ENCODE peak calls at places on chromosomes 12 and 14, in nine cellular contexts. One of them, this sample, is unnamed.

GRCh38 chr12:39831587-39832315 is 212.1 kb upstream of the ABCD2 start:
- DNase-seq in RWPE1: no peak
- DNase-seq in glutamatergic neuron: no peak
- DNase-seq in suprapubic skin: no peak
- DNase-seq in HEK293T: no peak
- DNase-seq in kidney tubule cell: peak; percentile 38
- DNase-seq in GM13977: no peak
- DNase-seq in Kasumi-1: peak; percentile 32
- DNase-seq in NCI-H510A: no peak
- DNase-seq in this sample: no peak

GRCh38 chr12:42119085-42119633 is 25.5 kb downstream of the GXYLT1 start:
- DNase-seq in RWPE1: no peak
- DNase-seq in glutamatergic neuron: no peak
- DNase-seq in suprapubic skin: no peak
- DNase-seq in HEK293T: no peak
- DNase-seq in kidney tubule cell: no peak
- DNase-seq in GM13977: no peak
- DNase-seq in Kasumi-1: no peak
- DNase-seq in NCI-H510A: no peak
- DNase-seq in this sample: no peak

GRCh38 chr14:100339757-100340453 is 16.8 kb downstream of the SLC25A47 start:
- DNase-seq in RWPE1: no peak
- DNase-seq in glutamatergic neuron: no peak
- DNase-seq in suprapubic skin: no peak
- DNase-seq in HEK293T: no peak
- DNase-seq in kidney tubule cell: no peak
- DNase-seq in GM13977: no peak
- DNase-seq in Kasumi-1: no peak
- DNase-seq in NCI-H510A: no peak
- DNase-seq in this sample: no peak

GRCh38 chr12:108333898-108334699 is 5.0 kb downstream of the CMKLR1 start:
- DNase-seq in RWPE1: peak; percentile 21
- DNase-seq in glutamatergic neuron: no peak
- DNase-seq in suprapubic skin: no peak
- DNase-seq in HEK293T: no peak
- DNase-seq in kidney tubule cell: no peak
- DNase-seq in GM13977: peak; percentile 60
- DNase-seq in Kasumi-1: no peak
- DNase-seq in NCI-H510A: no peak
- DNase-seq in this sample: no peak

GRCh38 chr12:16612647-16613046 is 6.7 kb upstream of the LMO3 start:
- DNase-seq in RWPE1: peak; percentile 20
- DNase-seq in glutamatergic neuron: no peak
- DNase-seq in suprapubic skin: no peak
- DNase-seq in HEK293T: no peak
- DNase-seq in kidney tubule cell: peak; percentile 12
- DNase-seq in GM13977: no peak
- DNase-seq in Kasumi-1: no peak
- DNase-seq in NCI-H510A: no peak
- DNase-seq in this sample: no peak

GRCh38 chr12:53324113-53324778 is 2.8 kb upstream of the AAAS start:
- DNase-seq in RWPE1: no peak
- DNase-seq in glutamatergic neuron: peak; percentile 43
- DNase-seq in suprapubic skin: no peak
- DNase-seq in HEK293T: no peak
- DNase-seq in kidney tubule cell: peak; percentile 30
- DNase-seq in GM13977: peak; percentile 81
- DNase-seq in Kasumi-1: peak; percentile 69
- DNase-seq in NCI-H510A: peak; percentile 5
- DNase-seq in this sample: peak; percentile 82

GRCh38 chr12:105205322-105206048 is 30.5 kb downstream of the APPL2 start:
- DNase-seq in RWPE1: no peak
- DNase-seq in glutamatergic neuron: no peak
- DNase-seq in suprapubic skin: no peak
- DNase-seq in HEK293T: no peak
- DNase-seq in kidney tubule cell: no peak
- DNase-seq in GM13977: no peak
- DNase-seq in Kasumi-1: no peak
- DNase-seq in NCI-H510A: peak; percentile 77
- DNase-seq in this sample: no peak

GRCh38 chr12:125528300-125528699 is 463.1 kb downstream of the AACS start:
- DNase-seq in RWPE1: no peak
- DNase-seq in glutamatergic neuron: no peak
- DNase-seq in suprapubic skin: no peak
- DNase-seq in HEK293T: no peak
- DNase-seq in kidney tubule cell: no peak
- DNase-seq in GM13977: no peak
- DNase-seq in Kasumi-1: no peak
- DNase-seq in NCI-H510A: no peak
- DNase-seq in this sample: no peak

GRCh38 chr12:46233418-46233817 is 35.4 kb downstream of the SLC38A1 start:
- DNase-seq in RWPE1: no peak
- DNase-seq in glutamatergic neuron: no peak
- DNase-seq in suprapubic skin: no peak
- DNase-seq in HEK293T: no peak
- DNase-seq in kidney tubule cell: no peak
- DNase-seq in GM13977: no peak
- DNase-seq in Kasumi-1: peak; percentile 69
- DNase-seq in NCI-H510A: no peak
- DNase-seq in this sample: no peak

GRCh38 chr14:98580131-98580678 is 691.8 kb downstream of the BCL11B start:
- DNase-seq in RWPE1: peak; percentile 27
- DNase-seq in glutamatergic neuron: no peak
- DNase-seq in suprapubic skin: no peak
- DNase-seq in HEK293T: no peak
- DNase-seq in kidney tubule cell: no peak
- DNase-seq in GM13977: no peak
- DNase-seq in Kasumi-1: no peak
- DNase-seq in NCI-H510A: no peak
- DNase-seq in this sample: no peak

GRCh38 chr14:76098047-76098446 is 53.7 kb upstream of the GPATCH2L start:
- DNase-seq in RWPE1: no peak
- DNase-seq in glutamatergic neuron: no peak
- DNase-seq in suprapubic skin: no peak
- DNase-seq in HEK293T: no peak
- DNase-seq in kidney tubule cell: no peak
- DNase-seq in GM13977: no peak
- DNase-seq in Kasumi-1: no peak
- DNase-seq in NCI-H510A: no peak
- DNase-seq in this sample: no peak

GRCh38 chr12:93197067-93197593 is 180.6 kb upstream of the NUDT4 start:
- DNase-seq in RWPE1: no peak
- DNase-seq in glutamatergic neuron: no peak
- DNase-seq in suprapubic skin: no peak
- DNase-seq in HEK293T: no peak
- DNase-seq in kidney tubule cell: peak; percentile 87
- DNase-seq in GM13977: no peak
- DNase-seq in Kasumi-1: no peak
- DNase-seq in NCI-H510A: no peak
- DNase-seq in this sample: no peak

GRCh38 chr12:55899035-55899434 is 28.7 kb downstream of the PYM1 start:
- DNase-seq in RWPE1: no peak
- DNase-seq in glutamatergic neuron: no peak
- DNase-seq in suprapubic skin: no peak
- DNase-seq in HEK293T: no peak
- DNase-seq in kidney tubule cell: no peak
- DNase-seq in GM13977: no peak
- DNase-seq in Kasumi-1: no peak
- DNase-seq in NCI-H510A: no peak
- DNase-seq in this sample: no peak

GRCh38 chr12:105960319-105961076 is 178.3 kb downstream of the NUAK1 start:
- DNase-seq in RWPE1: no peak
- DNase-seq in glutamatergic neuron: no peak
- DNase-seq in suprapubic skin: no peak
- DNase-seq in HEK293T: no peak
- DNase-seq in kidney tubule cell: peak; percentile 94
- DNase-seq in GM13977: no peak
- DNase-seq in Kasumi-1: no peak
- DNase-seq in NCI-H510A: no peak
- DNase-seq in this sample: no peak

GRCh38 chr12:29234965-29235364 is 85.9 kb downstream of the FAR2 start:
- DNase-seq in RWPE1: peak; percentile 13
- DNase-seq in glutamatergic neuron: no peak
- DNase-seq in suprapubic skin: no peak
- DNase-seq in HEK293T: no peak
- DNase-seq in kidney tubule cell: peak; percentile 68
- DNase-seq in GM13977: no peak
- DNase-seq in Kasumi-1: no peak
- DNase-seq in NCI-H510A: no peak
- DNase-seq in this sample: no peak

GRCh38 chr14:103544627-103545218 is 15.7 kb downstream of the TRMT61A start:
- DNase-seq in RWPE1: no peak
- DNase-seq in glutamatergic neuron: no peak
- DNase-seq in suprapubic skin: peak; percentile 58
- DNase-seq in HEK293T: no peak
- DNase-seq in kidney tubule cell: no peak
- DNase-seq in GM13977: no peak
- DNase-seq in Kasumi-1: no peak
- DNase-seq in NCI-H510A: no peak
- DNase-seq in this sample: no peak

GRCh38 chr12:76311796-76312195 is 36.4 kb downstream of the BBS10 start:
- DNase-seq in RWPE1: no peak
- DNase-seq in glutamatergic neuron: no peak
- DNase-seq in suprapubic skin: no peak
- DNase-seq in HEK293T: no peak
- DNase-seq in kidney tubule cell: peak; percentile 76
- DNase-seq in GM13977: no peak
- DNase-seq in Kasumi-1: no peak
- DNase-seq in NCI-H510A: no peak
- DNase-seq in this sample: no peak

GRCh38 chr12:6868211-6869048 is 1.1 kb downstream of the TPI1 start:
- DNase-seq in RWPE1: no peak
- DNase-seq in glutamatergic neuron: peak; percentile 41
- DNase-seq in suprapubic skin: no peak
- DNase-seq in HEK293T: no peak
- DNase-seq in kidney tubule cell: no peak
- DNase-seq in GM13977: no peak
- DNase-seq in Kasumi-1: no peak
- DNase-seq in NCI-H510A: no peak
- DNase-seq in this sample: no peak

GRCh38 chr14:64195194-64195593 is 99.0 kb downstream of the ESR2 start:
- DNase-seq in RWPE1: no peak
- DNase-seq in glutamatergic neuron: no peak
- DNase-seq in suprapubic skin: no peak
- DNase-seq in HEK293T: no peak
- DNase-seq in kidney tubule cell: no peak
- DNase-seq in GM13977: peak; percentile 50
- DNase-seq in Kasumi-1: no peak
- DNase-seq in NCI-H510A: no peak
- DNase-seq in this sample: no peak

GRCh38 chr12:40117818-40118217 is 11.9 kb upstream of the SLC2A13 start:
- DNase-seq in RWPE1: no peak
- DNase-seq in glutamatergic neuron: no peak
- DNase-seq in suprapubic skin: no peak
- DNase-seq in HEK293T: no peak
- DNase-seq in kidney tubule cell: no peak
- DNase-seq in GM13977: peak; percentile 37
- DNase-seq in Kasumi-1: no peak
- DNase-seq in NCI-H510A: no peak
- DNase-seq in this sample: no peak

GRCh38 chr12:2112401-2112800 is 59.6 kb downstream of the CACNA1C start:
- DNase-seq in RWPE1: no peak
- DNase-seq in glutamatergic neuron: peak; percentile 42
- DNase-seq in suprapubic skin: no peak
- DNase-seq in HEK293T: no peak
- DNase-seq in kidney tubule cell: no peak
- DNase-seq in GM13977: no peak
- DNase-seq in Kasumi-1: no peak
- DNase-seq in NCI-H510A: no peak
- DNase-seq in this sample: peak; percentile 62

GRCh38 chr14:55446127-55446736 is 5.8 kb upstream of the TBPL2 start:
- DNase-seq in RWPE1: peak; percentile 44
- DNase-seq in glutamatergic neuron: peak; percentile 52
- DNase-seq in suprapubic skin: no peak
- DNase-seq in HEK293T: peak; percentile 66
- DNase-seq in kidney tubule cell: peak; percentile 79
- DNase-seq in GM13977: peak; percentile 58
- DNase-seq in Kasumi-1: peak; percentile 74
- DNase-seq in NCI-H510A: peak; percentile 75
- DNase-seq in this sample: no peak